ENCODE peak calls at places on chromosomes 3 and 15, in seven cellular contexts. M is tibial artery, K is H9, C is endothelial cell of umbilical vein, J is GM23338, D is transverse colon, S is SK-N-SH. V is an unnamed sample.

GRCh38 chr3:58666683-58667082 is at the start of gene FAM3D:
- DNase-seq in J (no peak), K (no peak), C (peak; percentile 69), S (no peak), D (peak; percentile 84), M (peak; percentile 62), V (no peak)

GRCh38 chr15:45251888-45252287 is at the start of gene SLC28A2:
- DNase-seq in K (no peak), J (peak; percentile 22), D (peak; percentile 16), M (no peak), S (no peak), C (no peak), V (no peak)

GRCh38 chr3:126313166-126313565 is 44.0 kb downstream of the KLF15 start:
- DNase-seq in C (no peak), M (no peak), D (no peak), K (peak; percentile 9), J (no peak), S (no peak), V (no peak)

GRCh38 chr15:74127954-74128784 is 2.2 kb upstream of the ISLR2 start:
- DNase-seq in S (peak; percentile 60), K (no peak), C (no peak), D (no peak), M (peak; percentile 68), J (peak; percentile 50), V (peak; percentile 43)

GRCh38 chr15:31435891-31436628 is 109.4 kb downstream of the KLF13 start:
- DNase-seq in C (no peak), K (no peak), M (peak; percentile 82), S (no peak), D (no peak), J (no peak), V (no peak)

GRCh38 chr3:183357564-183358079 is 70.8 kb downstream of the MCF2L2 start:
- DNase-seq in K (no peak), C (peak; percentile 8), S (no peak), D (no peak), M (no peak), J (no peak), V (no peak)

GRCh38 chr3:70916375-70917055 is 604.1 kb upstream of the MDFIC2 start:
- DNase-seq in M (no peak), D (no peak), J (no peak), K (no peak), C (peak; percentile 33), S (peak; percentile 43), V (peak; percentile 49)

GRCh38 chr3:69210068-69210730 is 87.8 kb upstream of the LMOD3 start:
- DNase-seq in K (no peak), J (no peak), D (no peak), C (no peak), S (no peak), M (no peak), V (no peak)

GRCh38 chr3:138620431-138620830 is 11.9 kb downstream of the FAIM start:
- DNase-seq in J (no peak), S (no peak), D (no peak), C (no peak), K (no peak), M (no peak), V (no peak)

GRCh38 chr3:71163216-71163918 is 420.2 kb downstream of the FOXP1 start:
- DNase-seq in D (no peak), K (no peak), J (no peak), C (peak; percentile 78), S (no peak), M (no peak), V (no peak)

GRCh38 chr3:8450618-8451017 is 51.0 kb upstream of the LMCD1 start:
- DNase-seq in J (peak; percentile 15), K (no peak), S (no peak), C (no peak), D (no peak), M (no peak), V (no peak)

GRCh38 chr3:40019371-40019770 is 210.0 kb downstream of the MYRIP start:
- DNase-seq in C (no peak), S (no peak), D (peak; percentile 44), K (no peak), M (no peak), J (no peak), V (no peak)

GRCh38 chr3:19934098-19934566 is at the start of gene EFHB:
- DNase-seq in S (peak; percentile 59), C (no peak), J (peak; percentile 96), K (peak; percentile 92), D (peak; percentile 63), M (no peak), V (peak; percentile 66)

GRCh38 chr15:52344592-52344991 is 49.0 kb upstream of the MYO5C start:
- DNase-seq in M (no peak), D (no peak), C (no peak), K (no peak), S (no peak), J (no peak), V (no peak)

GRCh38 chr3:38638354-38638753 is 11.1 kb downstream of the SCN5A start:
- DNase-seq in D (no peak), C (no peak), J (no peak), S (no peak), K (no peak), M (peak; percentile 58), V (no peak)

GRCh38 chr3:126356373-126357298 is 572 bp downstream of the KLF15 start:
- DNase-seq in D (peak; percentile 20), J (peak; percentile 41), C (peak; percentile 5), M (peak; percentile 84), K (no peak), S (peak; percentile 82), V (peak; percentile 62)

GRCh38 chr3:59482001-59482400 is 432.2 kb upstream of the CFAP20DC start:
- DNase-seq in C (no peak), D (no peak), K (no peak), S (no peak), M (no peak), J (no peak), V (no peak)

GRCh38 chr3:11373645-11374044 is 101.4 kb downstream of the ATG7 start:
- DNase-seq in C (no peak), J (no peak), K (no peak), M (no peak), D (no peak), S (no peak), V (no peak)

GRCh38 chr15:63595066-63595465 is 2.1 kb upstream of the FBXL22 start:
- DNase-seq in C (no peak), S (no peak), K (no peak), J (peak; percentile 29), D (no peak), M (no peak), V (no peak)

GRCh38 chr3:188796122-188796631 is 375.6 kb upstream of the TPRG1 start:
- DNase-seq in J (no peak), C (peak; percentile 52), D (peak; percentile 16), M (no peak), S (no peak), K (no peak), V (no peak)

GRCh38 chr3:188797045-188797444 is 374.7 kb upstream of the TPRG1 start:
- DNase-seq in K (no peak), D (no peak), M (no peak), S (no peak), C (no peak), J (no peak), V (no peak)

GRCh38 chr3:188807002-188807401 is 364.8 kb upstream of the TPRG1 start:
- DNase-seq in M (no peak), C (peak; percentile 27), D (no peak), J (peak; percentile 9), K (no peak), S (no peak), V (no peak)

GRCh38 chr3:188802645-188803044 is 369.1 kb upstream of the TPRG1 start:
- DNase-seq in K (no peak), S (no peak), D (no peak), C (no peak), J (no peak), M (no peak), V (no peak)

GRCh38 chr3:188801393-188801792 is 370.4 kb upstream of the TPRG1 start:
- DNase-seq in C (no peak), K (no peak), S (no peak), J (no peak), D (no peak), M (no peak), V (no peak)
- H3K27me3 ChIP-seq in C (no peaks in the 10 kb centered on the region), K (no peaks in the 10 kb centered on the region), S (no peaks in the 10 kb centered on the region), J (no peaks in the 10 kb centered on the region), D (no peaks in the 10 kb centered on the region), M (no peaks in the 10 kb centered on the region), V (no peaks in the 10 kb centered on the region)

GRCh38 chr3:62554264-62554799 is 181.0 kb upstream of the FEZF2 start:
- DNase-seq in C (no peak), M (no peak), K (peak; percentile 51), J (peak; percentile 73), D (no peak), S (peak; percentile 8), V (no peak)
- TF ChIP-seq CTCF in C (peak; percentile 8), M (no peak), K (peak; percentile 69), J (peak; percentile 65), D (no peak), S (peak; percentile 40), V (peak; percentile 62)

GRCh38 chr15:69895202-69895601 is 202.5 kb downstream of the TLE3 start:
- DNase-seq in C (no peak), S (no peak), K (no peak), M (no peak), J (no peak), D (no peak), V (no peak)
- H3K27me3 ChIP-seq in C (no peaks in the 10 kb centered on the region), S (peaks cover 18% of the 10 kb centered on the region), K (no peaks in the 10 kb centered on the region), M (no peaks in the 10 kb centered on the region), J (no peaks in the 10 kb centered on the region), D (peaks cover 15% of the 10 kb centered on the region), V (no peaks in the 10 kb centered on the region)

GRCh38 chr15:78565951-78566774 is 843 bp downstream of the CHRNA5 start:
- DNase-seq in D (peak; percentile 13), J (peak; percentile 59), M (no peak), C (peak; percentile 42), S (peak; percentile 58), K (peak; percentile 40), V (peak; percentile 16)
- TF ChIP-seq CTCF in D (peak; percentile 2), J (no peak), M (peak; percentile 4), C (peak; percentile 17), S (peak; percentile 52), K (peak; percentile 35), V (peak; percentile 31)

DNA sequence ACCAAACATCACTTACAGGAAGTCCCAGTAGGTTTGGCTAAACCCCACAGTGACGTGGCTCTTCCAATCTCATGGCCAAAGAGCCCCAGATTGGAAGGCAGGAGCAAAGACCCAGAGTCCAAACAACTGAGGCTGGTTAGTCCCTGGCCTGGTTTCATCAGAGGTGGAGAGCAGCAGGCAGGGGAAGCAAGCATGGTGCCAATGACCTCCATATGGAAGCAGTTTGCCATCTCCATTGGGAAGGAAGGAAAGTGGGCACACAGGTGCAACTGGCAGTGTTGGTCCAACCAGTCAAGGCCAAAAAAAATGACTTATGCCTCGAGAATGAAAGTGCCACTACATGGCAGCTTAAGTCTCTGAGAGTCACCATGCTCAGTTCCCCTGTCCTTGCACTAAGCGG is 175.9 kb downstream of the NTRK3 start:
- DNase-seq in K (no peak), J (no peak), C (no peak), S (no peak), D (no peak), M (no peak), V (no peak)
- H3K27me3 ChIP-seq in K (no peaks in the 10 kb centered on the region), J (no peaks in the 10 kb centered on the region), C (no peaks in the 10 kb centered on the region), S (no peaks in the 10 kb centered on the region), D (no peaks in the 10 kb centered on the region), M (no peaks in the 10 kb centered on the region), V (no peaks in the 10 kb centered on the region)